ENCODE peak calls at places on chromosomes 1 and 21, in five cellular contexts. One of them, this sample, is unnamed. For H3K4me1, the result is how much of the 10 kb centered on the place peaks cover.

GRCh38 chr1:116433283-116434257 is 60.5 kb downstream of the ATP1A1 start:
- DNase-seq in fibroblast of lung: peak
- DNase-seq in heart left ventricle: peak
- DNase-seq in psoas muscle: peak
- DNase-seq in OCI-LY7: no peak
- DNase-seq in this sample: no peak

GRCh38 chr1:15820478-15820877 is 13.0 kb upstream of the UQCRHL start:
- DNase-seq in OCI-LY7: no peak
- DNase-seq in psoas muscle: no peak
- DNase-seq in fibroblast of lung: peak
- DNase-seq in heart left ventricle: no peak
- DNase-seq in this sample: peak

GRCh38 chr1:110538921-110539320 is 19.9 kb upstream of the KCNA10 start:
- DNase-seq in psoas muscle: no peak
- DNase-seq in heart left ventricle: no peak
- DNase-seq in OCI-LY7: no peak
- DNase-seq in fibroblast of lung: peak
- DNase-seq in this sample: no peak

GRCh38 chr1:25748531-25749205 is 51.3 kb upstream of the SELENON start:
- DNase-seq in heart left ventricle: no peak
- DNase-seq in psoas muscle: peak
- DNase-seq in OCI-LY7: no peak
- DNase-seq in fibroblast of lung: peak
- DNase-seq in this sample: no peak

GRCh38 chr1:15620155-15620545 is 2.9 kb downstream of the DDI2 start:
- DNase-seq in fibroblast of lung: peak
- DNase-seq in OCI-LY7: no peak
- DNase-seq in heart left ventricle: no peak
- DNase-seq in psoas muscle: no peak
- DNase-seq in this sample: no peak

GRCh38 chr1:179229214-179230140 is at the start of gene ABL2:
- DNase-seq in psoas muscle: peak
- DNase-seq in fibroblast of lung: peak
- DNase-seq in OCI-LY7: peak
- DNase-seq in heart left ventricle: peak
- DNase-seq in this sample: peak

GRCh38 chr1:220487297-220487820 is 40.6 kb upstream of the MARK1 start:
- DNase-seq in heart left ventricle: no peak
- DNase-seq in psoas muscle: no peak
- DNase-seq in OCI-LY7: no peak
- DNase-seq in fibroblast of lung: peak
- DNase-seq in this sample: no peak

GRCh38 chr1:173708787-173709186 is 6.0 kb upstream of the KLHL20 start:
- DNase-seq in fibroblast of lung: no peak
- DNase-seq in OCI-LY7: no peak
- DNase-seq in heart left ventricle: no peak
- DNase-seq in psoas muscle: no peak
- DNase-seq in this sample: no peak

GRCh38 chr1:16172964-16173446 is 17.1 kb upstream of the EPHA2 start:
- DNase-seq in OCI-LY7: no peak
- DNase-seq in fibroblast of lung: peak
- DNase-seq in psoas muscle: no peak
- DNase-seq in heart left ventricle: no peak
- DNase-seq in this sample: peak

GRCh38 chr1:181010789-181011188 is 11.9 kb downstream of the STX6 start:
- DNase-seq in fibroblast of lung: peak
- DNase-seq in OCI-LY7: no peak
- DNase-seq in heart left ventricle: no peak
- DNase-seq in psoas muscle: no peak
- DNase-seq in this sample: no peak

GRCh38 chr1:97630968-97631367 is 289.9 kb downstream of the DPYD start:
- DNase-seq in heart left ventricle: peak
- DNase-seq in fibroblast of lung: peak
- DNase-seq in OCI-LY7: no peak
- DNase-seq in psoas muscle: no peak
- DNase-seq in this sample: no peak

GRCh38 chr21:33662046-33662445 is 19.7 kb downstream of the ITSN1 start:
- DNase-seq in heart left ventricle: no peak
- DNase-seq in fibroblast of lung: no peak
- DNase-seq in psoas muscle: no peak
- DNase-seq in OCI-LY7: no peak
- DNase-seq in this sample: no peak

GRCh38 chr21:38751379-38752050 is 54.2 kb upstream of the ETS2 start:
- DNase-seq in OCI-LY7: no peak
- DNase-seq in psoas muscle: peak
- DNase-seq in fibroblast of lung: peak
- DNase-seq in heart left ventricle: peak
- DNase-seq in this sample: peak

GRCh38 chr1:221712198-221712684 is 29.6 kb downstream of the DUSP10 start:
- DNase-seq in fibroblast of lung: peak
- DNase-seq in psoas muscle: no peak
- DNase-seq in heart left ventricle: no peak
- DNase-seq in OCI-LY7: no peak
- DNase-seq in this sample: no peak

GRCh38 chr1:197471248-197472035 is 203.4 kb downstream of the CRB1 start:
- DNase-seq in OCI-LY7: no peak
- DNase-seq in fibroblast of lung: peak
- DNase-seq in psoas muscle: no peak
- DNase-seq in heart left ventricle: no peak
- DNase-seq in this sample: no peak

GRCh38 chr1:8392522-8392921 is 74.6 kb downstream of the SLC45A1 start:
- DNase-seq in fibroblast of lung: no peak
- DNase-seq in OCI-LY7: no peak
- DNase-seq in heart left ventricle: no peak
- DNase-seq in psoas muscle: no peak
- DNase-seq in this sample: no peak

GRCh38 chr1:3816331-3817137 is 20.2 kb upstream of the LRRC47 start:
- DNase-seq in fibroblast of lung: no peak
- DNase-seq in heart left ventricle: no peak
- DNase-seq in psoas muscle: no peak
- DNase-seq in OCI-LY7: no peak
- DNase-seq in this sample: peak

DNA sequence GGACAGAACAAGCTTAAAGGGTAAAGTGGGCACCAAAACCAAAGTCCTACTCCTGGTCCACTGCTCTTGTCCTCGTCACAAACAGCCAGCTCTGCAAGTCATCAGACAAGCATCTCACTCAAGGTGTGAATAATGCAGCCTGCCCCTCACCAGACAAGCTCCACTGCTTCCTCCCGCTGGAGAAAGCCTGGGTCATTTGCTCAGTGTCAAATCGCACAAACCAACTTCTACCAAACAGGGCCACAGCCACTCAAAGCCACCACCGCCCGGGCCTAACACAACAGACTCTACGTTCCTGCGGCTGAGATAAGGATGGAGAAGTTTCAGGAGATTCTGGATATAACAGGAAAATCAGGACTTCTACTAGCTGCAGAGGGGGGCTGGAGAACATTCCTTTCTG is 3.3 kb downstream of the SSBP3 start:
- DNase-seq in fibroblast of lung: peak
- DNase-seq in psoas muscle: no peak
- DNase-seq in heart left ventricle: no peak
- DNase-seq in OCI-LY7: no peak
- DNase-seq in this sample: no peak
- H3K4me1 ChIP-seq in fibroblast of lung: under half
- H3K4me1 ChIP-seq in psoas muscle: half or more
- H3K4me1 ChIP-seq in heart left ventricle: half or more
- H3K4me1 ChIP-seq in OCI-LY7: under half
- H3K4me1 ChIP-seq in this sample: under half

GRCh38 chr1:232554431-232554830 is 75.5 kb downstream of the SIPA1L2 start:
- DNase-seq in psoas muscle: no peak
- DNase-seq in OCI-LY7: no peak
- DNase-seq in fibroblast of lung: no peak
- DNase-seq in heart left ventricle: no peak
- DNase-seq in this sample: no peak
- H3K4me3 ChIP-seq in psoas muscle: peak
- H3K4me3 ChIP-seq in OCI-LY7: no peak
- H3K4me3 ChIP-seq in fibroblast of lung: no peak
- H3K4me3 ChIP-seq in heart left ventricle: no peak
- H3K4me3 ChIP-seq in this sample: no peak

GRCh38 chr21:17607684-17608083 is 5.0 kb downstream of the BTG3 start:
- DNase-seq in fibroblast of lung: no peak
- DNase-seq in psoas muscle: no peak
- DNase-seq in OCI-LY7: no peak
- DNase-seq in heart left ventricle: no peak
- DNase-seq in this sample: no peak
- H3K4me1 ChIP-seq in fibroblast of lung: under half
- H3K4me1 ChIP-seq in psoas muscle: under half
- H3K4me1 ChIP-seq in OCI-LY7: under half
- H3K4me1 ChIP-seq in heart left ventricle: under half
- H3K4me1 ChIP-seq in this sample: under half

GRCh38 chr1:91024501-91025119 is 2.8 kb upstream of the ZNF644 start:
- DNase-seq in OCI-LY7: peak
- DNase-seq in psoas muscle: no peak
- DNase-seq in fibroblast of lung: no peak
- DNase-seq in heart left ventricle: no peak
- DNase-seq in this sample: no peak

GRCh38 chr1:91020486-91020885 is 1.3 kb downstream of the ZNF644 start:
- DNase-seq in fibroblast of lung: no peak
- DNase-seq in OCI-LY7: no peak
- DNase-seq in psoas muscle: no peak
- DNase-seq in heart left ventricle: no peak
- DNase-seq in this sample: no peak

GRCh38 chr1:91021686-91022517 is at the start of gene ZNF644:
- DNase-seq in psoas muscle: peak
- DNase-seq in fibroblast of lung: peak
- DNase-seq in OCI-LY7: peak
- DNase-seq in heart left ventricle: peak
- DNase-seq in this sample: peak

GRCh38 chr1:91020967-91021685 is 709 bp downstream of the ZNF644 start:
- DNase-seq in heart left ventricle: peak
- DNase-seq in OCI-LY7: peak
- DNase-seq in psoas muscle: peak
- DNase-seq in fibroblast of lung: peak
- DNase-seq in this sample: peak

GRCh38 chr1:91022518-91022929 is 689 bp upstream of the ZNF644 start:
- DNase-seq in fibroblast of lung: no peak
- DNase-seq in heart left ventricle: no peak
- DNase-seq in psoas muscle: no peak
- DNase-seq in OCI-LY7: no peak
- DNase-seq in this sample: no peak
- H3K4me3 ChIP-seq in fibroblast of lung: peak
- H3K4me3 ChIP-seq in heart left ventricle: peak
- H3K4me3 ChIP-seq in psoas muscle: peak
- H3K4me3 ChIP-seq in OCI-LY7: peak
- H3K4me3 ChIP-seq in this sample: peak

GRCh38 chr1:183304466-183305122 is 113.6 kb downstream of the NMNAT2 start:
- DNase-seq in psoas muscle: no peak
- DNase-seq in OCI-LY7: no peak
- DNase-seq in fibroblast of lung: no peak
- DNase-seq in heart left ventricle: peak
- DNase-seq in this sample: no peak
- H3K4me1 ChIP-seq in psoas muscle: under half
- H3K4me1 ChIP-seq in OCI-LY7: under half
- H3K4me1 ChIP-seq in fibroblast of lung: under half
- H3K4me1 ChIP-seq in heart left ventricle: under half
- H3K4me1 ChIP-seq in this sample: under half

DNA sequence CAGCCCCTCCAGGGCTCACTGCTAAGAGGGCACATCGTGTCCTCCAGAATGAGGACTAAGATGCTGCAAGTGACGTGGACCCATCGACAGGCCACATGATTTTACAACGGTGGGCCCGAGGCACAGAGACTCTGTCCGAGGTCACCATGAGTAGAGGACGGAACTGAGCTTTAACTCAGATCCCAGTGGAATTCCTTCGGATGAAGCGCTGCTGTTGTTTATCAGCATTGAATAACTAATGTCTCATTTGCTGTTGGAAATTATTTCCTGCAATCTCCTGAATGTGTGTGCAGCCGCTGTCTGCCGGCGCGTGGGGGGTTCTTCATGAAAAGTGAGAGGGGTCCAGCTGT is 41.8 kb downstream of the RSPH1 start:
- DNase-seq in OCI-LY7: no peak
- DNase-seq in fibroblast of lung: no peak
- DNase-seq in heart left ventricle: no peak
- DNase-seq in psoas muscle: no peak
- DNase-seq in this sample: no peak
- H3K4me3 ChIP-seq in OCI-LY7: no peak
- H3K4me3 ChIP-seq in fibroblast of lung: no peak
- H3K4me3 ChIP-seq in heart left ventricle: no peak
- H3K4me3 ChIP-seq in psoas muscle: no peak
- H3K4me3 ChIP-seq in this sample: no peak

This sample was measured in aorta.